ENCODE peak calls at places on chromosomes 3 and 15, in seven cellular contexts. J is tibial artery, N is neuronal stem cell, T is adipocyte, X is Panc1, F is cardiac muscle cell, V is A549. B is an unnamed sample.
A peak's percentile ranks its signal among the peaks of the same experiment; 100 is the strongest.

GRCh38 chr15:62895905-62896316 is 146.6 kb upstream of the TPM1 start:
- DNase-seq in T (peak; percentile 71), V (peak; percentile 86), J (no peak), F (peak; percentile 73), N (no peak), X (peak; percentile 50), B (no peak)

GRCh38 chr3:113111308-113111707 is 100.0 kb upstream of the BOC start:
- DNase-seq in V (no peak), J (no peak), T (no peak), N (no peak), X (no peak), F (no peak), B (no peak)

GRCh38 chr3:193118907-193119306 is 122.1 kb upstream of the PLAAT1 start:
- DNase-seq in F (no peak), N (no peak), X (no peak), V (no peak), T (no peak), J (no peak), B (no peak)

GRCh38 chr3:179775416-179776122 is 122.7 kb downstream of the USP13 start:
- DNase-seq in N (no peak), V (no peak), X (no peak), T (no peak), J (no peak), F (no peak), B (no peak)

GRCh38 chr3:52346623-52347530 is 30.8 kb downstream of the DNAH1 start:
- DNase-seq in X (no peak), J (no peak), T (peak; percentile 80), F (peak; percentile 37), V (no peak), N (no peak), B (no peak)

GRCh38 chr15:57158589-57158988 is 217.7 kb upstream of the CGNL1 start:
- DNase-seq in T (peak; percentile 47), F (peak; percentile 39), J (no peak), V (no peak), N (no peak), X (no peak), B (no peak)

GRCh38 chr3:150324825-150325224 is 83.3 kb upstream of the TSC22D2 start:
- DNase-seq in N (no peak), T (no peak), F (no peak), X (no peak), V (no peak), J (no peak), B (no peak)

GRCh38 chr15:40790723-40791122 is 16.2 kb upstream of the ZFYVE19 start:
- DNase-seq in T (peak; percentile 33), N (no peak), J (no peak), V (no peak), X (no peak), F (peak; percentile 10), B (no peak)

GRCh38 chr3:70308760-70309159 is 3.7 kb downstream of the MDFIC2 start:
- DNase-seq in X (no peak), T (peak; percentile 10), F (peak; percentile 12), N (peak; percentile 9), V (no peak), J (no peak), B (no peak)

GRCh38 chr3:180680097-180680430 is 775 bp upstream of the CCDC39 start:
- DNase-seq in N (no peak), V (peak; percentile 5), J (no peak), F (peak; percentile 54), X (peak; percentile 36), T (no peak), B (no peak)

GRCh38 chr3:4421121-4421520 is 45.9 kb downstream of the SUMF1 start:
- DNase-seq in F (peak; percentile 46), X (no peak), N (no peak), T (no peak), V (peak; percentile 20), J (no peak), B (no peak)

GRCh38 chr15:36407647-36408046 is 171.8 kb upstream of the CDIN1 start:
- DNase-seq in J (no peak), V (no peak), T (peak; percentile 46), N (no peak), F (peak; percentile 74), X (no peak), B (no peak)

DNA sequence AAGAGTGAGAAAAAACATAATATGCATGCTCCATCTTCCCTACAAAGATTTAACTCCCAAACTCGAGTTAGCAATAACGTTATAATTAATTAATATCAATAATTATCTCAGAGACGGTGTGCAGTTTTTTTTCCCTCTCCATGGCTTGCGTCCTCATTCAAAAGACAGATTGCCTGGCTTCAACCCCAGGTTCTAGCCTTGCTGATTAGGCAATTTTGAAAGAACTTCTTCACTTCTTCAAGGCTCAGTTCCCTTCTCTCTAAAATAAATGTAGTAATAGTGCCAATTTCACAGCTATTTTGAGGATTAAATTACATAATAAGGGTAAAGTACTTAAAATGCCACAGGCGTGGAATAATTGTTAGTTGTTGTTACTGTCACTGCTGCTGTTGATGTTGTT is 876.1 kb upstream of the GBE1 start:
- DNase-seq in V (no peak), T (no peak), X (no peak), F (no peak), J (no peak), N (no peak), B (no peak)
- H3K4me1 ChIP-seq in V (no peaks in the 10 kb centered on the region), T (no peaks in the 10 kb centered on the region), X (no peaks in the 10 kb centered on the region), F (no peaks in the 10 kb centered on the region), J (peaks cover 5% of the 10 kb centered on the region), N (no peaks in the 10 kb centered on the region), B (no peaks in the 10 kb centered on the region)

GRCh38 chr15:100988874-100989273 is 69.7 kb downstream of the LRRK1 start:
- DNase-seq in F (no peak), N (no peak), J (no peak), X (no peak), V (no peak), T (no peak), B (no peak)
- H3K4me1 ChIP-seq in F (no peaks in the 10 kb centered on the region), N (peaks cover 8% of the 10 kb centered on the region), J (no peaks in the 10 kb centered on the region), X (peaks cover 36% of the 10 kb centered on the region), V (peaks cover 23% of the 10 kb centered on the region), T (peaks cover 14% of the 10 kb centered on the region), B (no peaks in the 10 kb centered on the region)

GRCh38 chr3:37249717-37250116 is 75.3 kb upstream of the LRRFIP2 start:
- DNase-seq in T (no peak), F (no peak), J (no peak), X (no peak), N (no peak), V (no peak), B (no peak)
- H3K4me1 ChIP-seq in T (peaks cover 47% of the 10 kb centered on the region), F (peaks cover 15% of the 10 kb centered on the region), J (peaks cover 62% of the 10 kb centered on the region), X (peaks cover 11% of the 10 kb centered on the region), N (no peaks in the 10 kb centered on the region), V (peaks cover 56% of the 10 kb centered on the region), B (no peaks in the 10 kb centered on the region)

GRCh38 chr3:171227333-171227732 is 200.8 kb upstream of the SLC2A2 start:
- DNase-seq in F (no peak), X (no peak), T (no peak), N (no peak), J (no peak), V (no peak), B (no peak)

GRCh38 chr3:171228228-171228627 is 201.7 kb upstream of the SLC2A2 start:
- DNase-seq in X (no peak), F (no peak), N (no peak), V (no peak), J (no peak), T (no peak), B (no peak)

GRCh38 chr3:171227828-171228227 is 201.3 kb upstream of the SLC2A2 start:
- DNase-seq in T (no peak), V (no peak), X (no peak), N (no peak), J (no peak), F (no peak), B (no peak)

GRCh38 chr3:171230857-171231256 is 204.3 kb upstream of the SLC2A2 start:
- DNase-seq in X (no peak), N (no peak), J (no peak), F (peak; percentile 19), T (no peak), V (no peak), B (no peak)

GRCh38 chr3:171229173-171229572 is 202.7 kb upstream of the SLC2A2 start:
- DNase-seq in N (no peak), T (no peak), X (no peak), J (no peak), V (no peak), F (no peak), B (no peak)
- H3K4me1 ChIP-seq in N (no peaks in the 10 kb centered on the region), T (no peaks in the 10 kb centered on the region), X (no peaks in the 10 kb centered on the region), J (no peaks in the 10 kb centered on the region), V (no peaks in the 10 kb centered on the region), F (peaks cover 4% of the 10 kb centered on the region), B (no peaks in the 10 kb centered on the region)

GRCh38 chr3:94909726-94910125 is 846.9 kb downstream of the NSUN3 start:
- DNase-seq in N (no peak), V (no peak), F (no peak), J (no peak), X (no peak), T (no peak), B (no peak)
- H3K4me1 ChIP-seq in N (no peaks in the 10 kb centered on the region), V (no peaks in the 10 kb centered on the region), F (peaks cover under 1% of the 10 kb centered on the region), J (no peaks in the 10 kb centered on the region), X (no peaks in the 10 kb centered on the region), T (no peaks in the 10 kb centered on the region), B (no peaks in the 10 kb centered on the region)

GRCh38 chr3:50568947-50569749 is at the start of gene HEMK1:
- DNase-seq in V (peak; percentile 95), J (peak; percentile 98), T (peak; percentile 98), F (peak; percentile 97), X (peak; percentile 61), N (peak; percentile 92), B (peak; percentile 98)
- H3K4me1 ChIP-seq in V (peaks cover 20% of the 10 kb centered on the region), J (peaks cover 31% of the 10 kb centered on the region), T (peaks cover 30% of the 10 kb centered on the region), F (peaks cover 3% of the 10 kb centered on the region), X (peaks cover 9% of the 10 kb centered on the region), N (peaks cover 9% of the 10 kb centered on the region), B (no peaks in the 10 kb centered on the region)

DNA sequence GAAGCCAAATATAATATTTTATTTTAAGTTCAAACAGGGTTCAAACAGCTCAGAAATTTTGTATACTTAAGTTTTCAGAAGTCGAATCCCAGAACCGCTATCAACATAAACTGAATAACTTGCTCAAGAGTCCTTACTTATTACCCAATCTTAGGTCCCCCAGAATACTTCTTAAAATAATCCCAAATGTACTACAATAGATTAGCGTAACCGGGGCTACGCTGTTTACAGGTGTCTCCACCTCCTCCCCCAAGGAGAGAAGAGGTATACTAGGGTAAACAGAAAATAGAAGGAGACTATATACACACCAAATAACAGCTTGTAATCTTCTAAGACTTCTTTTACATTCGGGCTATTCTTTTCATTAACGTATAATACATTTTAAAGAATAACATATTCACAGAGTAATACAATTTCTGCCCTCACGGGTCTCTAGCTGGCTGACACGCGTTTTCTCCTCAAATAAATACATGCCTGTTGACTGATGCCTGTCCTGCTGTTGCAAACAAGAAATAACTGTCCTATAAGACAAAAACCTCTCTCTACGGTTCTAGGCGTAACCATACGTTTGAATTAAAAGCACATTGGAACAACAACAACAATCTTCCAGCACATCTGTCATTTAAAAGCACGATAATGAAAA is 1.3 kb downstream of the DENND4A start:
- DNase-seq in J (no peak), N (no peak), T (peak; percentile 62), X (no peak), F (peak; percentile 38), V (peak; percentile 54), B (no peak)
- H3K4me1 ChIP-seq in J (peaks cover 33% of the 10 kb centered on the region), N (no peaks in the 10 kb centered on the region), T (peaks cover 21% of the 10 kb centered on the region), X (peaks cover 28% of the 10 kb centered on the region), F (no peaks in the 10 kb centered on the region), V (peaks cover 27% of the 10 kb centered on the region), B (no peaks in the 10 kb centered on the region)

GRCh38 chr15:85464471-85464870 is 84.1 kb downstream of the AKAP13 start:
- DNase-seq in N (no peak), V (no peak), T (no peak), J (no peak), X (no peak), F (no peak), B (no peak)
- H3K4me1 ChIP-seq in N (peaks cover 7% of the 10 kb centered on the region), V (peaks cover 23% of the 10 kb centered on the region), T (no peaks in the 10 kb centered on the region), J (peaks cover 9% of the 10 kb centered on the region), X (peaks cover 23% of the 10 kb centered on the region), F (peaks cover 39% of the 10 kb centered on the region), B (peaks cover 4% of the 10 kb centered on the region)